ENCODE peak calls at places on chromosomes 7 and 10, in seven cellular contexts. J is cerebellar nuclear complex; W is activated CD4-positive, alpha-beta T cell treated with anti-CD3 and anti-CD28 coated beads, Interleukin-2, amount 50 U/mL, for 1 hour; B is tibial nerve; H is PC-3; D is globus pallidus; F is renal cortical epithelial cell. U is an unnamed sample.

GRCh38 chr10:34145751-34146150 is 669.3 kb downstream of the PARD3 start:
- DNase-seq in H (peak; percentile 72), F (no peak), J (no peak), B (no peak), W (no peak), D (no peak), U (no peak)

GRCh38 chr10:80487791-80488538 is 33.9 kb downstream of the TSPAN14 start:
- DNase-seq in W (peak; percentile 51), F (no peak), H (no peak), D (no peak), J (no peak), B (no peak), U (no peak)

GRCh38 chr7:26397786-26398435 is 106.2 kb downstream of the SNX10 start:
- DNase-seq in D (peak; percentile 41), F (no peak), J (no peak), H (peak; percentile 14), B (no peak), W (no peak), U (no peak)

GRCh38 chr7:137953692-137954470 is 48.0 kb downstream of the CREB3L2 start:
- DNase-seq in J (no peak), B (no peak), W (no peak), H (peak; percentile 75), D (no peak), F (peak; percentile 93), U (no peak)

GRCh38 chr7:152759655-152760383 is at the start of gene ACTR3B:
- DNase-seq in H (peak; percentile 83), B (peak; percentile 79), F (no peak), D (peak; percentile 85), J (peak; percentile 29), W (peak; percentile 93), U (peak; percentile 47)

GRCh38 chr10:80480852-80481251 is 26.7 kb downstream of the TSPAN14 start:
- DNase-seq in B (no peak), W (no peak), J (no peak), F (no peak), D (no peak), H (no peak), U (no peak)

GRCh38 chr10:103843854-103844567 is 11.4 kb downstream of the SH3PXD2A start:
- DNase-seq in W (no peak), J (no peak), F (no peak), B (no peak), D (no peak), H (no peak), U (no peak)

GRCh38 chr7:100503350-100503735 is 19.6 kb downstream of the NYAP1 start:
- DNase-seq in J (no peak), H (no peak), D (no peak), W (no peak), B (no peak), F (peak; percentile 43), U (no peak)

GRCh38 chr10:81820418-81820817 is 54.6 kb upstream of the NRG3 start:
- DNase-seq in B (no peak), J (no peak), F (peak; percentile 50), W (no peak), D (no peak), H (no peak), U (no peak)

GRCh38 chr7:44685723-44686122 is 62.9 kb upstream of the ZMIZ2 start:
- DNase-seq in F (no peak), B (no peak), J (no peak), H (no peak), D (no peak), W (no peak), U (no peak)

GRCh38 chr10:110170142-110170887 is 37.1 kb upstream of the MXI1 start:
- DNase-seq in D (no peak), W (no peak), H (no peak), F (no peak), B (no peak), J (no peak), U (no peak)

GRCh38 chr7:8200717-8201116 is 61.2 kb downstream of the ICA1 start:
- DNase-seq in W (no peak), F (no peak), J (no peak), B (no peak), H (no peak), D (no peak), U (no peak)

GRCh38 chr7:155422599-155423336 is 35.2 kb upstream of the EN2 start:
- DNase-seq in J (no peak), H (no peak), D (no peak), B (no peak), F (no peak), W (no peak), U (no peak)

GRCh38 chr10:132447446-132448247 is 50.6 kb downstream of the PWWP2B start:
- DNase-seq in W (peak; percentile 77), D (no peak), J (no peak), H (peak; percentile 75), F (peak; percentile 72), B (no peak), U (no peak)

GRCh38 chr10:35025916-35026315 is 64.2 kb downstream of the CUL2 start:
- DNase-seq in J (no peak), W (no peak), B (no peak), D (no peak), F (peak; percentile 50), H (peak; percentile 99), U (no peak)

GRCh38 chr7:105779856-105780815 is 96.3 kb downstream of the ATXN7L1 start:
- DNase-seq in J (peak; percentile 14), B (no peak), H (no peak), W (no peak), D (no peak), F (no peak), U (no peak)

GRCh38 chr7:87416682-87417587 is 58.5 kb downstream of the ABCB4 start:
- DNase-seq in J (no peak), W (peak; percentile 65), F (peak; percentile 64), D (peak; percentile 62), B (peak; percentile 26), H (peak; percentile 85), U (peak; percentile 41)

GRCh38 chr10:86671985-86672710 is 3.8 kb downstream of the LDB3 start:
- DNase-seq in B (no peak), H (no peak), W (no peak), J (no peak), F (no peak), D (no peak), U (no peak)

GRCh38 chr7:68684246-68684850 is 913.9 kb upstream of the AUTS2 start:
- DNase-seq in F (peak; percentile 28), W (no peak), B (no peak), D (peak; percentile 88), H (no peak), J (no peak), U (no peak)

GRCh38 chr10:131892817-131893675 is 7.8 kb upstream of the PPP2R2D start:
- DNase-seq in J (no peak), W (no peak), B (no peak), D (no peak), F (no peak), H (no peak), U (no peak)

GRCh38 chr7:73721237-73721848 is 1.9 kb upstream of the STX1A start:
- DNase-seq in H (peak; percentile 76), J (peak; percentile 93), F (no peak), W (no peak), B (no peak), D (peak; percentile 69), U (no peak)

GRCh38 chr10:98536551-98536950 is 89.8 kb upstream of the HPS1 start:
- DNase-seq in H (peak; percentile 62), J (no peak), B (no peak), D (no peak), W (no peak), F (peak; percentile 6), U (no peak)

GRCh38 chr7:151452141-151452571 is 12.2 kb upstream of the CRYGN start:
- DNase-seq in D (no peak), B (peak; percentile 8), J (no peak), H (no peak), F (no peak), W (no peak), U (no peak)

GRCh38 chr7:128879939-128880746 is 17.5 kb downstream of the ATP6V1F start:
- DNase-seq in J (no peak), W (no peak), B (no peak), F (no peak), D (peak; percentile 64), H (peak; percentile 85), U (no peak)

GRCh38 chr7:117227091-117227490 is 95.8 kb downstream of the WNT2 start:
- DNase-seq in J (no peak), B (no peak), D (no peak), W (no peak), H (no peak), F (no peak), U (no peak)

GRCh38 chr7:101265622-101266516 is 21.0 kb upstream of the FIS1 start:
- DNase-seq in B (no peak), J (no peak), F (no peak), H (no peak), D (no peak), W (no peak), U (no peak)

GRCh38 chr7:155219947-155220769 is 77.5 kb upstream of the INSIG1 start:
- DNase-seq in J (no peak), F (no peak), W (no peak), H (no peak), D (no peak), B (no peak), U (no peak)

GRCh38 chr10:22648547-22648961 is 65.8 kb downstream of the PIP4K2A start:
- DNase-seq in D (no peak), J (no peak), B (no peak), W (no peak), H (no peak), F (peak; percentile 99), U (no peak)

GRCh38 chr10:52999681-53000080 is 227.1 kb upstream of the MBL2 start:
- DNase-seq in H (no peak), B (no peak), J (no peak), D (no peak), F (no peak), W (no peak), U (no peak)

GRCh38 chr7:116075351-116076145 is 45.0 kb upstream of the TFEC start:
- DNase-seq in B (no peak), H (no peak), J (no peak), W (no peak), D (no peak), F (peak; percentile 76), U (no peak)